ENCODE peak calls at places on chromosome 16, in five cellular contexts. H is IMR-90, Z is neuronal stem cell, T is H9, L is trophoblast cell. G is an unnamed sample.

GRCh38 chr16:57824880-57825279 is 22.6 kb upstream of the KIFC3 start:
- DNase-seq in H (no peak), Z (no peak), T (no peak), L (peak), G (no peak)

GRCh38 chr16:2236362-2237075 is at the start of gene DNASE1L2:
- DNase-seq in H (no peak), Z (peak), T (peak), L (no peak), G (peak)

GRCh38 chr16:51431517-51432241 is 280.6 kb upstream of the SALL1 start:
- DNase-seq in H (peak), Z (no peak), T (no peak), L (no peak), G (peak)

GRCh38 chr16:20327444-20328041 is at the start of gene GP2:
- DNase-seq in H (no peak), Z (no peak), T (peak), L (no peak), G (no peak)

GRCh38 chr16:397736-398332 is 835 bp downstream of the NME4 start:
- DNase-seq in H (peak), Z (peak), T (peak), L (peak), G (peak)

GRCh38 chr16:76277099-76278030 is at the start of gene CNTNAP4:
- DNase-seq in H (no peak), Z (no peak), T (peak), L (no peak), G (no peak)

GRCh38 chr16:397135-397661 is at the start of gene NME4:
- DNase-seq in H (no peak), Z (peak), T (peak), L (peak), G (peak)

GRCh38 chr16:51968756-51969155 is 578.2 kb downstream of the TOX3 start:
- DNase-seq in H (peak), Z (no peak), T (no peak), L (no peak), G (no peak)

GRCh38 chr16:57601801-57602478 is 26.5 kb upstream of the ADGRG1 start:
- DNase-seq in H (no peak), Z (no peak), T (no peak), L (no peak), G (no peak)

GRCh38 chr16:87173294-87173883 is 143.8 kb downstream of the C16orf95 start:
- DNase-seq in H (no peak), Z (no peak), T (no peak), L (no peak), G (peak)

GRCh38 chr16:19833176-19833575 is 51.5 kb downstream of the GPRC5B start:
- DNase-seq in H (no peak), Z (no peak), T (no peak), L (no peak), G (no peak)

GRCh38 chr16:86664518-86665318 is 86.4 kb downstream of the FOXL1 start:
- DNase-seq in H (peak), Z (no peak), T (no peak), L (no peak), G (peak)

GRCh38 chr16:8620535-8620934 is 963 bp upstream of the METTL22 start:
- DNase-seq in H (peak), Z (no peak), T (no peak), L (no peak), G (no peak)

GRCh38 chr16:2860826-2861567 is 3.0 kb upstream of the PRSS22 start:
- DNase-seq in H (peak), Z (no peak), T (no peak), L (no peak), G (peak)

GRCh38 chr16:49491736-49492089 is 118.1 kb downstream of the C16orf78 start:
- DNase-seq in H (no peak), Z (no peak), T (peak), L (peak), G (no peak)

GRCh38 chr16:84919751-84920150 is 91.6 kb downstream of the ZDHHC7 start:
- DNase-seq in H (no peak), Z (no peak), T (no peak), L (no peak), G (no peak)

DNA sequence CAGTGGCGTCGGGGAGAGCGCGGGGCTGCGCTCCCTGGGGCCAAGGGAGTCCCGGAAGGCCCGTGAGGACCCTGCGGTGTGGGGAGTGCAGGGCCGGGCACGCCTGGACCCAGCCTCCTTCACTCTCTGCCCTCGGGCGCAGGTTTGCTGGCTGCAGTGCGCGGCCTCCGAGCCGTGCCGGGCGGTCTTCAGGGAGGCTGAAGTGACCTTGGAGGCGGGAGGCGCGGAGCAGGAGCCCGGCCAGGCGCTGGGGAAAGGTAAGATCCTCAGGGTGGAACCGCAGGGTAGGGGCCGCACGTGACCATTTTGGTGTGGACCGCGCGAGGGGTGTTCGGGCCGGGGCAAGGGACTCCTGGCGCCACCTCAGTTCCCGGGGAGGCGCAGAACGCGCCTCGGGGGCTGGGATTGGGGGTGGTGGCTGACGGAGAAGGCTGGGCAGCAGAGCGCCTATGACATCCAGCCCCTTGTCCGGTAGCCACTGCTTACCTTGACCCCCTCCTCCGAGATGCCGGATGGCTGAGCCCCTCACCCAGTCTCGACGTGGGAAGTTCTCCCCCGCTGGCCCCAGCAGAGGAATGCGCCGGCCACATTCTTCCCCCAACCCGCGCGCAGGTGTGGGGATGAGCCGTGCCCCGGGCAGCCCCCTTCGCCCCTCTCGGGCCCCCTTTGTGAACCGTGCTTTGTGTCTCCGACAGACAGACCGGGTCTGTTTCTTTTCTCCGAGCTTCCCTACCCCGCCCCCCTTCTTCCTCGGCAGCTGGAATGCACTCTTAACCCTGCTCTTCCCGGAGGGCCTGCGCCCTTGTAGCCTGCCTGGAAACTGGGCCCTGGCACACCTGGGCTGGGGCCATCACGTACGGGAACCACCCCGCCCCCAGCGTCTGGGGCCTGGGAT is 631 bp downstream of the CDH3 start:
- DNase-seq in H (no peak), Z (no peak), T (peak), L (no peak), G (no peak)
- H4K91ac ChIP-seq in H (no peak), Z (peak), T (no peak), L (peak), G (peak)

DNA sequence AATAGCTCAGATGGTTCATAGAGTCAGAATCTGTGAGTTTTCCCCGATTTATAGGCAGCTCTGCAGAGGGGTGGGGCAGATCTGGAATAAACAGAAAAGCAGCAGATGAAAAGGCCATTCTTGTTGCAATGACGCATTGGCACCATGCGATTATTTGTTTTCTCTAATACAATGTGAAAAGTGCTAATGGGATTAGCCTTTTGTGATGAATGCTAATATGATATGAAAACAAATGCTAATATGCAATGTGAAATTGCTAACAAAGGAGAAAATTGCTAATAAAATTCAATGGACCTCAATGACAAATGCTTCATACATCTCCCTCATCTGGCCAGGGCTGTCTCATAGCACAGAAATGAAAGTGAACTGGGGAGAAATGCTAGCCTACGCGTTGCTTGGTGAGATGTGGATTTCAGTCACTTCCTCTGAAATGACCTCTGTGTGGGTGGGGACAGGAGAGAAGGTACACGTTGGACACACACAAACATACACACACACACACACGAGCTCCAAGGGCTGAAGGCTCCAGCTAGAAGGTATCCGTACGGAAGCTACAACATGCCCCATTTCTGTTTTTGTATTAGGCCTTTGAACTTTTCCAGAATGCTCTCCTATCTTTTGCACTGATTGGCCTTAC is 394.5 kb downstream of the XYLT1 start:
- DNase-seq in H (peak), Z (no peak), T (no peak), L (no peak), G (no peak)
- H2AK5ac ChIP-seq in H (no peak), Z (no peak), T (no peak), L (no peak), G (no peak)

GRCh38 chr16:11639925-11640899 is 28.0 kb upstream of the SNN start:
- DNase-seq in H (peak), Z (no peak), T (peak), L (peak), G (peak)
- H4K91ac ChIP-seq in H (peak), Z (no peak), T (no peak), L (peak), G (peak)

DNA sequence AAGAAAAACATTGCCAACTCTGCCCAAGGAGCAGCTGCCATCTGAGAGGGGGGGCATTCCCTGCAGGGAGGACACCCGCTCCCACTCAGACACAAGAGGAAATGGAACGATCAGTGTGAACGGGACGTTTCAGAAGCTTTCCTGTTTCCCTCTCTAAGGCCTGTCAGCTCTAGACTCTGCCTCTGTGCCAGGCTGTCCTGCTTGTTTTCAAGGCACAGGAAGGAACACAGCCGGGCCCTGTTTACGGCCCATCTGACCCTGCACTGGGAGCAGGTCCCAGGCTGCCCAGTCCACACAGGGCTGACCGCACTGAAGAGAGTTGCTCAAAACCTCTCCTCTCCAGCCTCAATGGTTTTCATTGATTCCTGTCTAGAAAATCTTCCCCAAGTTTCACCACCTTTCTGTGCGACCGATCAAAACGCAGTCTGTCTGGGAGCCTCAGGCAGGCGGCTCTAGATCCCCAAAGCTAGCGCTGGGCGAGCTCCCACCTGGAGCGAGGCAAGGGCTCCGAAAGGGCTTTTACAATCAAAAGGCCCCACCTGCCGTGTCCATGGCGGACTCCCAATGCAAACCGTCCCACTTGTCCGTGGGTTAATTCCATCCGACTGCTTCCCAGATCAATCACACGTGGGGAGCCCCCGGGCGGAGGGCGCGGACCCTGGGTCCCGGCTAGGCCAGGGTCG is 1.5 kb downstream of the PIEZO1 start:
- DNase-seq in H (peak), Z (no peak), T (no peak), L (no peak), G (peak)
- H2AK5ac ChIP-seq in H (peak), Z (peak), T (no peak), L (peak), G (peak)

DNA sequence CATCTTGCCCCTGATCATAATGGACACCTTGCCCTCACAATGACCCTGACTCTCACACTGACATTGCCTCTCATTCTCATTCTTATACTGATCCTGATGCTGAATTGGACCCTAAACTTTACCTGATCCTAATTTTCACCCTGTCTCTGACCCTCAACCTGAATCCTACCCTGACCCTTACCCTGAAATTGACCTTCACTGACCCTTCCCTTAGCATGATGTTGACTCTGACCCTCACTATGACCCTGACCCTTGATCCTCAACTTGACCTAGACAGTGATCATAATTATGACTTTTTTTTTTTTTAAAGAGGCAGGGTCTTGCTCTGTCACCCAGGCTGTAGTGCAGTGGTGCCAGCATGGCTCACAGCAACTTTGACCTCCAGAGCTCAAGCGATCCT is 3.4 kb downstream of the AHSP start:
- DNase-seq in H (no peak), Z (no peak), T (no peak), L (no peak), G (no peak)
- H4K91ac ChIP-seq in H (no peak), Z (no peak), T (no peak), L (no peak), G (no peak)

G was measured in mesenchymal stem cell.